ENCODE peak calls at places on chromosomes 6 and 20, in eight cellular contexts. Y, P, J, R, K, T, U and Q are unnamed samples.

GRCh38 chr6:152271681-152272464 is 365.3 kb downstream of the SYNE1 start:
- DNase-seq in Y (no peak), P (no peak), J (peak; percentile 74), R (no peak), K (no peak), T (peak; percentile 57), U (no peak), Q (no peak)

GRCh38 chr20:44776977-44777376 is 31.3 kb downstream of the KCNK15 start:
- DNase-seq in Y (no peak), P (no peak), J (peak; percentile 17), R (no peak), K (peak; percentile 69), T (peak; percentile 39), U (no peak), Q (no peak)

GRCh38 chr6:7110092-7110792 is 2.5 kb downstream of the RREB1 start:
- DNase-seq in Y (no peak), P (no peak), J (peak; percentile 15), R (no peak), K (no peak), T (no peak), U (no peak), Q (no peak)

GRCh38 chr6:31585531-31585930 is 546 bp upstream of the LST1 start:
- DNase-seq in Y (peak; percentile 37), P (peak; percentile 45), J (no peak), R (no peak), K (peak; percentile 62), T (no peak), U (no peak), Q (no peak)

GRCh38 chr20:46093531-46093930 is 3.8 kb upstream of the NCOA5 start:
- DNase-seq in Y (no peak), P (no peak), J (peak; percentile 18), R (no peak), K (no peak), T (no peak), U (no peak), Q (no peak)

GRCh38 chr20:19384940-19385339 is 172.5 kb downstream of the SLC24A3 start:
- DNase-seq in Y (no peak), P (no peak), J (no peak), R (no peak), K (no peak), T (no peak), U (no peak), Q (no peak)

GRCh38 chr6:170198298-170198697 is 92.6 kb downstream of the DLL1 start:
- DNase-seq in Y (no peak), P (no peak), J (no peak), R (no peak), K (no peak), T (no peak), U (no peak), Q (no peak)

GRCh38 chr20:5402903-5403531 is 86.3 kb upstream of the PROKR2 start:
- DNase-seq in Y (no peak), P (peak; percentile 1), J (peak; percentile 15), R (no peak), K (peak; percentile 67), T (peak; percentile 24), U (no peak), Q (peak; percentile 43)

GRCh38 chr20:63898882-63899558 is 4.1 kb downstream of the DNAJC5 start:
- DNase-seq in Y (no peak), P (no peak), J (no peak), R (no peak), K (no peak), T (no peak), U (no peak), Q (no peak)

GRCh38 chr6:43772571-43773049 is 2.6 kb downstream of the VEGFA start:
- DNase-seq in Y (no peak), P (peak; percentile 21), J (no peak), R (no peak), K (peak; percentile 45), T (no peak), U (no peak), Q (no peak)

GRCh38 chr6:47919875-47920274 is 138.0 kb downstream of the OPN5 start:
- DNase-seq in Y (no peak), P (no peak), J (no peak), R (no peak), K (no peak), T (no peak), U (no peak), Q (no peak)

GRCh38 chr6:31750411-31751022 is 10.7 kb downstream of the MSH5 start:
- DNase-seq in Y (no peak), P (no peak), J (no peak), R (no peak), K (no peak), T (no peak), U (no peak), Q (no peak)

GRCh38 chr20:19849341-19850189 is 91.5 kb downstream of the RIN2 start:
- DNase-seq in Y (no peak), P (no peak), J (no peak), R (peak; percentile 67), K (no peak), T (peak; percentile 46), U (no peak), Q (no peak)

GRCh38 chr6:72959821-72960220 is 265.5 kb downstream of the KHDC1L start:
- DNase-seq in Y (no peak), P (no peak), J (no peak), R (no peak), K (no peak), T (peak; percentile 78), U (no peak), Q (no peak)

GRCh38 chr6:87473419-87473903 is 687 bp downstream of the SLC35A1 start:
- DNase-seq in Y (no peak), P (no peak), J (peak; percentile 66), R (no peak), K (no peak), T (peak; percentile 63), U (no peak), Q (no peak)

GRCh38 chr20:59948828-59949720 is 8.9 kb downstream of the FAM217B start:
- DNase-seq in Y (no peak), P (peak; percentile 64), J (peak; percentile 45), R (no peak), K (no peak), T (peak; percentile 74), U (no peak), Q (no peak)

GRCh38 chr6:84033523-84034451 is at the start of gene MRAP2:
- DNase-seq in Y (no peak), P (no peak), J (no peak), R (no peak), K (peak; percentile 66), T (peak; percentile 3), U (no peak), Q (peak; percentile 68)

GRCh38 chr20:8079976-8080375 is 52.1 kb upstream of the PLCB1 start:
- DNase-seq in Y (no peak), P (no peak), J (no peak), R (no peak), K (no peak), T (no peak), U (no peak), Q (no peak)

GRCh38 chr20:8076505-8077498 is 55.3 kb upstream of the PLCB1 start:
- DNase-seq in Y (no peak), P (no peak), J (no peak), R (no peak), K (no peak), T (peak; percentile 66), U (no peak), Q (no peak)

GRCh38 chr20:8078528-8078914 is 53.5 kb upstream of the PLCB1 start:
- DNase-seq in Y (no peak), P (no peak), J (no peak), R (no peak), K (no peak), T (peak; percentile 65), U (no peak), Q (no peak)

GRCh38 chr20:8082999-8083398 is 49.1 kb upstream of the PLCB1 start:
- DNase-seq in Y (no peak), P (no peak), J (peak; percentile 4), R (peak; percentile 35), K (no peak), T (peak; percentile 95), U (no peak), Q (no peak)

DNA sequence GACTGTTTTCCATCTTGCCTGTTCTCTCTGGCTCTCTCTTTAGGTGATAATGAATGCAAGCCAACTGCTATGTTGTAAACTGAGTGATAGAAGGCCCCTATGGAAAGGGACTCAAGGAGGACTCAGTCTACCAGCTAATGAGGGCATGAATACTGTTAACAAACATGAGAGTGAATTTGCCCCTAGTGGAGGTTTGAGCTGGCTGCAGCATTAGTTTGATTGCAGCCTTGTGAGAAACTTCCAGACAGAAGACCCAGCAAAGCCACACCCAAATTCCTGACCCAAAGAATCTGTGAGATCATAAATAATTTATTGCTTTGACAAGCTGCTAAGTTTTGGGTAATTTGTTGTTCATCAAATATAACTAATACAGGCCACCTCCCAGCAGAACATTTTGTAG is 50.0 kb upstream of the PLCB1 start:
- DNase-seq in Y (no peak), P (no peak), J (peak; percentile 23), R (no peak), K (peak; percentile 20), T (peak; percentile 48), U (no peak), Q (no peak)
- TF ChIP-seq CTCF in Y (no peak), P (peak; percentile 35), J (no peak), R (peak; percentile 44), K (peak; percentile 27), T (peak; percentile 52), U (no peak), Q (peak; percentile 48)

GRCh38 chr6:40999498-41000070 is 39.4 kb downstream of the UNC5CL start:
- DNase-seq in Y (no peak), P (peak; percentile 24), J (no peak), R (no peak), K (peak; percentile 72), T (peak; percentile 73), U (no peak), Q (no peak)
- TF ChIP-seq CTCF in Y (no peak), P (no peak), J (peak; percentile 45), R (peak; percentile 41), K (no peak), T (peak; percentile 68), U (no peak), Q (no peak)

DNA sequence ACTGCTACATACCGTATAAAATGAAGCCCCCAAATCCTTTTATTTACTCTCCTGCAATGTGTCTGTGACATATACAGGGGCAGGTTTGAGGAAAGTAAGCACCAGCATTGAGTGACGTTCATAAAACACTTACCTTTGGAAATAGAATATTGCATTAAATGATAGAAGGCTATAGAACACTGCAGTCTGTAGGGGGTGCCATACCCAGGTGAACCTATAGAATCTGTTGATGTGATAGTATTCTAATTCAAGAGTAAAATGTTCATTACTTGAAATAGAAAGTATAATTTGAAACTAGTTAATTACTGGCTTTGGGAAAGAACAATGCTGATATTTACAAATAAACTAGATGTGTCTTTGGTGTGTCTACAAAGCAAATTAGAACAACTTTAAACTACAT is 47.0 kb upstream of the PRL start:
- DNase-seq in Y (no peak), P (no peak), J (no peak), R (no peak), K (no peak), T (no peak), U (no peak), Q (no peak)
- TF ChIP-seq CTCF in Y (no peak), P (no peak), J (peak; percentile 57), R (no peak), K (peak; percentile 31), T (no peak), U (no peak), Q (no peak)

DNA sequence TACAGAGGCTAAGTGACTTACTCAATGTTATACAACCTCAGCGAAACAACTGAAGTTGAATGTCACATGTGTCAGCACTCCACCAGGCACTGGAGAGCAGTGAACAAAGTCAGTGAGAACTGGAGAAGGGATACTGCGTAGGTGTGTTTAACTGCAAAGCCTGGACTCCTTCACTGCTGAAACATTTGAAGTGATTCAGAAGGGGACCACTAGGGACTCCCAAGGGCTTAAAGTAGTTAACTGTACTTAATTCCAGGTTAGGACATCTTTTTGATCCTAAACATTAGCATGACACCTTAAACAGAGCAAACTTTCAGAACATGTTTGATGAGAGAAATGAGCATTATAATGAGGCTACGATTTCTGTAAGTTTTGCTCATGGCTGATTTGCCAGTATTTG is 45.0 kb upstream of the ZBTB24 start:
- DNase-seq in Y (no peak), P (no peak), J (no peak), R (no peak), K (no peak), T (peak; percentile 30), U (no peak), Q (no peak)
- TF ChIP-seq CTCF in Y (no peak), P (no peak), J (peak; percentile 39), R (peak; percentile 17), K (no peak), T (peak; percentile 43), U (no peak), Q (peak; percentile 19)